ENCODE peak calls at places on chromosome 2, in four cellular contexts. S is GM23248, Z is mesenchymal stem cell, J is sigmoid colon. H is an unnamed sample. For H3K4me1, the result is how much of the 10 kb centered on the place peaks cover.

GRCh38 chr2:46548103-46548486 is 68.7 kb downstream of the TMEM247 start:
- DNase-seq in Z (no peak), S (no peak), J (no peak), H (peak)

GRCh38 chr2:42974697-42975357 is 182.4 kb upstream of the HAAO start:
- DNase-seq in Z (peak), S (peak), J (peak), H (peak)

GRCh38 chr2:5668682-5669267 is 23.4 kb upstream of the SOX11 start:
- DNase-seq in S (no peak), Z (no peak), J (no peak), H (no peak)

GRCh38 chr2:173037245-173038106 is 38.2 kb upstream of the MAP3K20 start:
- DNase-seq in J (no peak), S (no peak), Z (no peak), H (no peak)

GRCh38 chr2:46064396-46064795 is 232.8 kb upstream of the EPAS1 start:
- DNase-seq in S (no peak), Z (no peak), J (no peak), H (no peak)

GRCh38 chr2:240467659-240468299 is 32.3 kb downstream of the GPC1 start:
- DNase-seq in Z (no peak), J (peak), S (no peak), H (peak)

GRCh38 chr2:82307510-82307909 is 2003.0 kb upstream of the LRRTM1 start:
- DNase-seq in Z (no peak), J (no peak), S (no peak), H (no peak)

GRCh38 chr2:66827851-66828250 is 392.9 kb downstream of the MEIS1 start:
- DNase-seq in S (no peak), Z (no peak), J (no peak), H (no peak)

GRCh38 chr2:143029141-143029540 is 100.1 kb upstream of the ARHGAP15 start:
- DNase-seq in S (no peak), J (no peak), Z (no peak), H (no peak)

GRCh38 chr2:9473308-9473984 is 905 bp upstream of the IAH1 start:
- DNase-seq in Z (no peak), S (no peak), J (no peak), H (peak)

GRCh38 chr2:191012845-191013616 is 940 bp downstream of the STAT1 start:
- DNase-seq in S (peak), J (no peak), Z (peak), H (no peak)

GRCh38 chr2:166545473-166545872 is 51.4 kb upstream of the SCN7A start:
- DNase-seq in S (no peak), J (no peak), Z (no peak), H (no peak)

GRCh38 chr2:166539340-166540162 is 45.5 kb upstream of the SCN7A start:
- DNase-seq in J (no peak), Z (peak), S (peak), H (no peak)
- H3K4me1 ChIP-seq in J (under half), Z (under half), S (under half), H (under half)

GRCh38 chr2:54673501-54673998 is 49.9 kb upstream of the EML6 start:
- DNase-seq in Z (no peak), S (peak), J (peak), H (peak)
- H3K4me1 ChIP-seq in Z (under half), S (half or more), J (under half), H (half or more)

GRCh38 chr2:21358971-21359370 is 235.2 kb downstream of the TDRD15 start:
- DNase-seq in J (no peak), S (no peak), Z (peak), H (no peak)
- H3K4me1 ChIP-seq in J (under half), S (under half), Z (under half), H (under half)

DNA sequence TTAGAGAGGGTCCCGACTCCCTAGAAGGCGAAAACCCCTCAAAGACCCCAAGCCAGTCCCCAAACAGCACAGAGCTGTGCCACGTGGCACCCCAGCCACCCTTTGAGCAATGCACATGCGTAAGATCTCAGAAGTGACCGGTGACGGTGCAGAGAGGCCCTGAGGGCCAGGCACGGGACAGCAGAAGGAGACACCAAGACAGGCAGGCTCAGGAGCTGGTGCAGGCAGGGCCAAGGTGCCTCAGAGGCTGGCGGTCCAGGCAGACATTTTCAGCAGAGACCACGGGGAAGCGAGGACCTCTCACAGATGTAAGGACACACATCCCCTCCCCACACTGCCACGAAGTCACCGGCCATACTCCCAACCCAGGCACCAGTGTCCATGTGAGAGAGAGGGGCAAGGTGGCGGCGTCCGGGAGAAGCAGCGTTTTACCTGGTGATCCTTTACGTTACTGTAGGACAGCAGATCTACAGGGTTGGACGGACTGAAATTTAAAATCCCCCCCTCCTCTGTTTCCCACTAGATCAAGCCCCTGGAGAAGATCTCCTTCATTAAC is 2.0 kb upstream of the RAB17 start:
- DNase-seq in J (no peak), Z (no peak), S (no peak), H (no peak)
- H3K4me1 ChIP-seq in J (under half), Z (under half), S (under half), H (under half)

DNA sequence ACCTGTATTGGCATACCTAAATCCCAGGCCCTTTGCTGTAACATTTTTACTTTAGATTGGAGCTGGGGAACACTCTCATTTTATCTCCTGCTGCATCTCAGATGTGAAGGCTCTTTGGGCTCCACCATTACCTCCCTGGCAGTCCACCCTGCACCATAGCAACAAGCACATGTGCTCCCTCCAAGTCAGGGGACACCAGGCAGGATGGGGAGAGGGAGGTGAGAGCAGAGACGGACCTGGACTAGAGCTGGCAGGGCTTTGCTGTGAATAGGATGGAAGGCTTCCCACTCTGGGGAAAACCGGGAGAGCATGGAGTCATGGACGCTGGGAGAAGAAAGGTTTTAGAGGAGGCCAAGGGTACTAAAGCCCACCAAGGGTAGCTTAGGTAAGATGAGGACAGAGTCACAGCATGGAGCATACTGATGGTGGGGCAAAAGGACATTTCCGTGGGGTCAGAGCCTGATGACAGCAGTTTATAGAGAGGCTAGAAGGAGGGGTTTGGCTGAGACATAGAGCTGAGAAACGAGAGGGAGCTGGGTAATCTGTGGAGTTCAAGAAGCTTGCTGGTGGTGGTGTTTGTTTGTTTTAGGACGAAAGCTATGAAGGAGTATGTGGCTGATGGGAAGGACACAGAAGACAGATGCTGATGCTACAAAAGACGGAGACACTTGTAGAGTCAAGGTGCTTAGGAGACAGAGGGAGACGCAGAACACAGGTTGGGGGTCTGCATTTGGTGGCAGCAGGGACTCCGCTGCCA is 134.8 kb downstream of the COL6A3 start:
- DNase-seq in J (peak), Z (no peak), S (peak), H (no peak)
- H3K4me1 ChIP-seq in J (under half), Z (under half), S (half or more), H (half or more)

H was measured in osteoblast.